ENCODE peak calls at places on chromosomes 3 and 15, in six cellular contexts. E, B, K, S, F and Q are unnamed samples.

GRCh38 chr15:90035095-90035834 is 34.1 kb downstream of the ZNF710 start:
- DNase-seq in E (no peak), B (peak), K (peak), S (peak), F (peak), Q (no peak)

GRCh38 chr15:37581866-37582532 is 352.4 kb upstream of the TMCO5A start:
- DNase-seq in E (no peak), B (no peak), K (no peak), S (no peak), F (no peak), Q (no peak)

GRCh38 chr3:25455316-25456232 is 27.5 kb downstream of the RARB start:
- DNase-seq in E (no peak), B (no peak), K (peak), S (no peak), F (peak), Q (no peak)

GRCh38 chr3:62131620-62132019 is 241.7 kb downstream of the FEZF2 start:
- DNase-seq in E (no peak), B (no peak), K (no peak), S (peak), F (peak), Q (no peak)

GRCh38 chr3:39147711-39148115 is 5.7 kb downstream of the CSRNP1 start:
- DNase-seq in E (peak), B (no peak), K (peak), S (no peak), F (peak), Q (no peak)

GRCh38 chr3:27046346-27046745 is 322.8 kb downstream of the NEK10 start:
- DNase-seq in E (no peak), B (no peak), K (no peak), S (no peak), F (no peak), Q (no peak)

GRCh38 chr3:71189480-71189879 is 394.0 kb downstream of the FOXP1 start:
- DNase-seq in E (no peak), B (no peak), K (no peak), S (no peak), F (peak), Q (no peak)

GRCh38 chr3:195171093-195171873 is 99.7 kb downstream of the XXYLT1 start:
- DNase-seq in E (no peak), B (no peak), K (peak), S (no peak), F (no peak), Q (no peak)

GRCh38 chr3:109336272-109336957 is 931 bp downstream of the DPPA4 start:
- DNase-seq in E (no peak), B (no peak), K (peak), S (no peak), F (peak), Q (no peak)

GRCh38 chr3:71103430-71103881 is 480.1 kb downstream of the FOXP1 start:
- DNase-seq in E (no peak), B (peak), K (peak), S (no peak), F (peak), Q (no peak)

GRCh38 chr15:92884813-92885461 is 15.2 kb upstream of the CHD2 start:
- DNase-seq in E (no peak), B (no peak), K (no peak), S (peak), F (no peak), Q (no peak)

GRCh38 chr15:47434641-47435040 is 282.7 kb upstream of the SEMA6D start:
- DNase-seq in E (no peak), B (no peak), K (no peak), S (no peak), F (no peak), Q (no peak)

GRCh38 chr3:166190360-166190759 is 353.1 kb upstream of the BCHE start:
- DNase-seq in E (no peak), B (no peak), K (no peak), S (peak), F (peak), Q (no peak)

GRCh38 chr15:95013379-95013778 is 782.0 kb downstream of the MCTP2 start:
- DNase-seq in E (no peak), B (no peak), K (no peak), S (no peak), F (no peak), Q (no peak)

GRCh38 chr3:50138266-50139230 is 16.6 kb upstream of the SEMA3F start:
- DNase-seq in E (peak), B (no peak), K (no peak), S (no peak), F (no peak), Q (no peak)

GRCh38 chr3:178583963-178584575 is 47.8 kb downstream of the KCNMB2 start:
- DNase-seq in E (no peak), B (no peak), K (no peak), S (no peak), F (no peak), Q (no peak)

GRCh38 chr3:172138031-172138538 is 98.7 kb downstream of the FNDC3B start:
- DNase-seq in E (no peak), B (no peak), K (peak), S (peak), F (peak), Q (no peak)

GRCh38 chr3:37984051-37984450 is 6.5 kb upstream of the VILL start:
- DNase-seq in E (no peak), B (no peak), K (no peak), S (no peak), F (no peak), Q (peak)

GRCh38 chr15:99614749-99615288 is 49.0 kb downstream of the MEF2A start:
- DNase-seq in E (no peak), B (no peak), K (no peak), S (no peak), F (peak), Q (no peak)

GRCh38 chr3:153290278-153291015 is 128.4 kb downstream of the RAP2B start:
- DNase-seq in E (peak), B (no peak), K (no peak), S (no peak), F (no peak), Q (no peak)

DNA sequence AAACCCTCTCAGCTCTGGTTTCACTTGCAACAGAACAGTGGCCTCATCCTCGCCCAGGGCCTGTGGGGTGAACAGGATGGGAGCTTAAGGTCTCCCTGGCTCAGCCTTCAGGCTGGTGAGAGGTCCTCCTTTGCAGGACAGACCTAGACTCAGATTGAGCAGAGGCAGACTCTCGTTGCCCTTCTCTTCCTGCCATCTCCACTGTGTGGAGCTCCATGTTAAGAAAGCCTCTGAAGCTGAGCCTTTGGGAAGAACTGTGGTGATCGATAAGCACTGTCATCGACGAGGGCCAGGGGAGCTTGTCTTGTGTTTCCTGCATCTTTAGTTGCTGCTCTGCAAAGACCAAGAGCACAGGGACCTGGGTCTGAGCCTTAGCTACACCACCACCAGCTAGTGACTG is 37.8 kb upstream of the GRIP2 start:
- DNase-seq in E (no peak), B (no peak), K (no peak), S (no peak), F (no peak), Q (no peak)
- TF ChIP-seq CTCF in E (peak), B (no peak), K (no peak), S (peak), F (no peak), Q (no peak)

GRCh38 chr15:38864122-38864521 is 299.5 kb upstream of the RASGRP1 start:
- DNase-seq in E (no peak), B (no peak), K (no peak), S (no peak), F (no peak), Q (no peak)
- TF ChIP-seq CTCF in E (no peak), B (no peak), K (peak), S (no peak), F (peak), Q (no peak)

GRCh38 chr3:13517253-13517977 is 31.5 kb upstream of the FBLN2 start:
- DNase-seq in E (no peak), B (no peak), K (no peak), S (no peak), F (no peak), Q (no peak)

GRCh38 chr3:13520326-13520880 is 28.5 kb upstream of the FBLN2 start:
- DNase-seq in E (no peak), B (no peak), K (no peak), S (no peak), F (no peak), Q (no peak)

GRCh38 chr3:13518516-13519351 is 30.2 kb upstream of the FBLN2 start:
- DNase-seq in E (no peak), B (no peak), K (no peak), S (no peak), F (peak), Q (no peak)

GRCh38 chr3:13521309-13521708 is 27.6 kb upstream of the FBLN2 start:
- DNase-seq in E (no peak), B (no peak), K (no peak), S (no peak), F (no peak), Q (no peak)

DNA sequence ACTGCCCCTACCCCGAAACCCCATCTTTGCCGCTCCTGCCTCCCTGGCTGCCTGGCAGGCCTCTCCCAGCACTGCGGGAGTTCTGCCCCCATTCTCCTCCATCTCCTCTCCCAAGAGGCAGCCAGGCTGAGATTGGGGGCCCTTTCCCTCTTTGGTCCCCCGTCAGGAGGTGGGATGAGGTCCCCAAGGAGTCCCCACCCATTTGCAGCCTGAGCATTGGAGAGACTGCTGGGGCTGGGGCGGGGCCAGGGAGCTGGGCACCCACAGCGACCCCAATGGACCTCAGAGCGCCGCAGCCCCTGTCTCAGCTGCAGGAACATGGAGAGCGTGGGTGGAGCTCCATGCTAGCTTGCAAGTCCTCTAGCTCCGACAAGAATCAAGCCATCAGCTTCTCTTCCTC is 29.5 kb upstream of the FBLN2 start:
- DNase-seq in E (peak), B (no peak), K (no peak), S (no peak), F (no peak), Q (no peak)
- TF ChIP-seq CTCF in E (peak), B (no peak), K (no peak), S (no peak), F (no peak), Q (no peak)

GRCh38 chr3:119388577-119388976 is 74.8 kb downstream of the TMEM39A start:
- DNase-seq in E (no peak), B (no peak), K (no peak), S (no peak), F (peak), Q (no peak)
- TF ChIP-seq CTCF in E (peak), B (no peak), K (peak), S (no peak), F (peak), Q (no peak)

DNA sequence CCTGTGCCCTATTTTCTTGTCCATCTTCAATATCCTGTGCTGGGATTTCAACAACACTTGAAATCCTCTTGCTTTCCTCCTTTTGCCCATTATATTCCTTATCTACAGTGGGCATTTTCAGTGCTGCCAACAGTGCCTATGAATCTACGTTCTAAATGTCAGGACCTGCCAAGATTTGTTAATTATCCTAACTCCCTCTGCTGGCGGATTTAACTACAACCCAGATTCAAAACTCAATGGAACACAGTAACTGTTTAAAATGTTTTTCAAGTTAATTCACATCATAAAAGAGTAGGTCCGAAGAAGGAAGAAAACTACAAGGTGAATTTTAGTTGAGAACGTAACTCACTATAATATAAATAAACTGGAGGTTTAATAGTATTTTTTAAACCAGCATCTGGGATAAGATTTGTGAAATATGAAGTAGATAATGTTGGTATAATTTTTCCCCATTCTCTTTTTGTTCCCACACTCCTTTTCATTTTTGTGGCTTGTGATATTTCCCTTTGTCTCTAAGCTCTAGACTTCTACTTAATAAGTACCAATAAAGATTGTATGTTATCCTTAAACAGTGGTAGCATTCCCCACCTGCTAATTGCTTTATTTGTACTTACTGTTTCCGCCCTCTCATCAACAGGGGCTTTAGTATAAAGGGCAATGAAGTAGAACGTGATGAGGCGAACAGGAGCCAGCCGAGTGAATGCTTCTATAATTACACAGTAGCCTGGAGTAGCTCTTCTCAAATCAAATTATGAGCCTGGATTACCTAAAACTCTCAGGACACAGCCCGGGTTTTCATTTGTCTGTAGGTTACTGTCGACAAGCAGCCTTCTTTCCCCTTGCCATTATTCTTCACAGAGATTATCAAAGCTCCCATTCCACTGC is 302.5 kb upstream of the ATP11B start:
- DNase-seq in E (no peak), B (no peak), K (no peak), S (peak), F (peak), Q (no peak)
- TF ChIP-seq CTCF in E (no peak), B (no peak), K (peak), S (peak), F (peak), Q (peak)

GRCh38 chr15:52180196-52180835 is 10.9 kb downstream of the GNB5 start:
- DNase-seq in E (no peak), B (peak), K (no peak), S (no peak), F (no peak), Q (peak)

GRCh38 chr15:52181938-52182780 is 9.0 kb downstream of the GNB5 start:
- DNase-seq in E (no peak), B (no peak), K (no peak), S (no peak), F (no peak), Q (no peak)

GRCh38 chr15:52178765-52179164 is 12.4 kb downstream of the GNB5 start:
- DNase-seq in E (no peak), B (peak), K (no peak), S (no peak), F (no peak), Q (peak)

GRCh38 chr15:52179278-52180195 is 11.7 kb downstream of the GNB5 start:
- DNase-seq in E (peak), B (peak), K (peak), S (peak), F (peak), Q (peak)

GRCh38 chr15:52180851-52181450 is 10.2 kb downstream of the GNB5 start:
- DNase-seq in E (no peak), B (no peak), K (no peak), S (no peak), F (no peak), Q (peak)
- TF ChIP-seq CTCF in E (no peak), B (no peak), K (no peak), S (no peak), F (no peak), Q (no peak)